ENCODE peak calls at places on chromosome 16, in five cellular contexts. C, O, Q, I and S are unnamed samples.
A peak's percentile ranks its signal among the peaks of the same experiment; 100 is the strongest.

GRCh38 chr16:46428108-46429061 is 192.8 kb downstream of the SHCBP1 start:
- DNase-seq in C (no peak), O (no peak), Q (peak; percentile 5), I (no peak), S (no peak)

GRCh38 chr16:80355335-80355734 is 185.5 kb upstream of the DYNLRB2 start:
- DNase-seq in C (no peak), O (no peak), Q (no peak), I (no peak), S (no peak)

GRCh38 chr16:47732806-47733150 is 271.6 kb downstream of the PHKB start:
- DNase-seq in C (no peak), O (peak; percentile 97), Q (no peak), I (no peak), S (peak; percentile 82)

GRCh38 chr16:89193021-89193575 is 7.2 kb downstream of the SLC22A31 start:
- DNase-seq in C (peak; percentile 26), O (no peak), Q (peak; percentile 19), I (peak; percentile 48), S (no peak)

GRCh38 chr16:89453662-89454321 is 36.6 kb downstream of the ANKRD11 start:
- DNase-seq in C (no peak), O (no peak), Q (peak; percentile 70), I (peak; percentile 42), S (no peak)

GRCh38 chr16:8572919-8573724 is 17.2 kb downstream of the TMEM114 start:
- DNase-seq in C (no peak), O (peak; percentile 51), Q (peak; percentile 36), I (no peak), S (peak; percentile 25)

GRCh38 chr16:4404247-4404966 is 12.0 kb downstream of the CORO7 start:
- DNase-seq in C (no peak), O (no peak), Q (peak; percentile 61), I (no peak), S (peak; percentile 26)

GRCh38 chr16:20897253-20897896 is 2.8 kb downstream of the DCUN1D3 start:
- DNase-seq in C (no peak), O (peak; percentile 63), Q (no peak), I (peak; percentile 56), S (peak; percentile 53)

GRCh38 chr16:30137897-30138296 is 14.9 kb upstream of the MAPK3 start:
- DNase-seq in C (no peak), O (no peak), Q (no peak), I (no peak), S (no peak)

GRCh38 chr16:337437-337836 is 15.1 kb downstream of the AXIN1 start:
- DNase-seq in C (no peak), O (no peak), Q (no peak), I (no peak), S (no peak)

GRCh38 chr16:1300664-1301476 is 8.6 kb upstream of the UBE2I start:
- DNase-seq in C (peak; percentile 58), O (peak; percentile 18), Q (peak; percentile 84), I (peak; percentile 70), S (peak; percentile 44)

GRCh38 chr16:27639588-27640276 is 89.8 kb downstream of the KATNIP start:
- DNase-seq in C (no peak), O (peak; percentile 67), Q (no peak), I (no peak), S (peak; percentile 9)

GRCh38 chr16:70380205-70380918 is 33.7 kb downstream of the DDX19A start:
- DNase-seq in C (peak; percentile 43), O (peak; percentile 66), Q (peak; percentile 47), I (peak; percentile 68), S (peak; percentile 82)

GRCh38 chr16:9102379-9102778 is 10.9 kb downstream of the HAPSTR1 start:
- DNase-seq in C (no peak), O (peak; percentile 79), Q (no peak), I (no peak), S (peak; percentile 87)

GRCh38 chr16:30953511-30954124 is 3.9 kb upstream of the SETD1A start:
- DNase-seq in C (peak; percentile 38), O (peak; percentile 67), Q (peak; percentile 67), I (peak; percentile 66), S (peak; percentile 56)

GRCh38 chr16:88681709-88682451 is 4.4 kb downstream of the SNAI3 start:
- DNase-seq in C (peak; percentile 54), O (no peak), Q (peak; percentile 36), I (no peak), S (no peak)

GRCh38 chr16:83409347-83409746 is 398.4 kb upstream of the HSBP1 start:
- DNase-seq in C (no peak), O (no peak), Q (no peak), I (no peak), S (no peak)

GRCh38 chr16:67105251-67105650 is 4.5 kb upstream of the PHAF1 start:
- DNase-seq in C (no peak), O (no peak), Q (no peak), I (no peak), S (no peak)

GRCh38 chr16:1262210-1262845 is 6.5 kb downstream of the TPSD1 start:
- DNase-seq in C (no peak), O (no peak), Q (no peak), I (no peak), S (no peak)

GRCh38 chr16:81703177-81704155 is 75.6 kb upstream of the PLCG2 start:
- DNase-seq in C (no peak), O (peak; percentile 87), Q (no peak), I (no peak), S (peak; percentile 88)

GRCh38 chr16:1532081-1532760 is 1.2 kb upstream of the TMEM204 start:
- DNase-seq in C (no peak), O (peak; percentile 14), Q (peak; percentile 52), I (peak; percentile 87), S (peak; percentile 3)

DNA sequence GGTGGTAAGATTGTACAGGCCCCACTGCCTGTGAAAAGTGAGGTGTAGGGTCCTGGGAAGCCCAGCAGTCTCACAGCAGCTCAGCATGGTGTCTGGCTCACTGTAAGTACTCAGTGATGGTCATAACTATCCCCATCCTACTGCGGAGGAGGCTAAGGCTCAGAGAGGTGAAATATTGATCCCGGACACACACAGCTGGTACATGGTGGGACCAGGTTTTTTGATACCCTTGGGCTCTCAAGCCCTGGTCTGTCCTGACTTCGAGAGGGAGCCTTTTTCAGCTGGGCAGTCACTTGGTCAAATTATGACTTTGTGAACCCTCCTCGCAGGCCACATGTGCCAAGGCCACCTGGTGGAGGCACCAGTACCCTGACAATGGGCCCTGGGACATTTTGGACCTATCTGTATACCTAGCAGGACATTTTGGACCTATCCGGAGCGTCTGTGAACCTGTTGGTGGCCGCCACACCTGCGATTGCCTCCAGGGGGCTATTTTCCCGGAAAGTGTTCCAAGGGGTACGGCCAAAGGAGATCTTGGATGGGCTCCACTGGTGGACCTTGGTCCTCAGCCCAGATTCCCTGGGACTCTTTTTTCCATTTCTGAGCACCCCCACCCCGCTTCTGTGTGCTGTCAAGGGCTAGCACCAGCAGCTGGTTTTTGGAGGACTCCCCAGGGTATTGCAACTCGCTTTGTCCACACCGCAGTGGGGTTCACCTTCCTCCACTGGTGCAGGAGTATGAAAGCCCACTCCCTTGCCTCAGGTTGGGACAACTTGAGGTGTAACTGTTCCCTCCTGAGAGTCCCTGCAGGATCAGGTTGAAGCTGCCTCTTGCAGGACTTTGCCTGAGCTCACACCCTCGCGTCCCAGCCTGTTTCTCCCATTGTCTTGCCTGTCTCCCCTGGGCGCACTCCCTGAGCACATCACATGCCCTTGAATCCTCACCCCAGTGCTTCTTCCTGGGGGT is 83.6 kb upstream of the NKD1 start:
- DNase-seq in C (no peak), O (no peak), Q (no peak), I (no peak), S (no peak)
- TF ChIP-seq CTCF in C (no peak), O (no peak), Q (no peak), I (no peak), S (peak; percentile 24)

GRCh38 chr16:56670640-56670934 is 973 bp downstream of the MT1H start:
- DNase-seq in C (no peak), O (no peak), Q (no peak), I (no peak), S (no peak)

GRCh38 chr16:56672761-56673536 is 3.3 kb downstream of the MT1H start:
- DNase-seq in C (no peak), O (peak; percentile 66), Q (no peak), I (no peak), S (no peak)

GRCh38 chr16:56669840-56670639 is 426 bp downstream of the MT1H start:
- DNase-seq in C (no peak), O (no peak), Q (no peak), I (no peak), S (no peak)

GRCh38 chr16:56673916-56674315 is 4.3 kb downstream of the MT1H start:
- DNase-seq in C (no peak), O (peak; percentile 46), Q (peak; percentile 68), I (no peak), S (peak; percentile 35)

DNA sequence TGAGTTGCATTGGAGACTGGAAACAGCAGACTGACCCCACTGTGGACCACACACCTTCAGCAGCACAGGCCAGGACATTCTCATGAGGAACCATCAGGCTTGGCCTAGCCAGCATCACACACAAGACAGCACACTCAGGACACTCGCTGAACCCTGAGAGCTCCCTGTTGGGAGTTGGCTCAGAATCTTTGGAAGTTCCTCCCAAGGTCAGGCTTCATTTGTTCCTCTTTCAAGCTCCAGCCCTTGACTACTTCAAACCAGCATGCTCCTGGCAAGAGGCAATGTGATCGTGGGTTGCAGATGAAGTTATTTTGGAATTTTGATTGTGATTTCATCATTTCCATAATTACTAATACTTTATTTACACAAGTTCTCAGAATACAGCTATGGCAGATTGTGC is 2.1 kb downstream of the MT1H start:
- DNase-seq in C (no peak), O (peak; percentile 64), Q (no peak), I (no peak), S (no peak)
- TF ChIP-seq CTCF in C (no peak), O (no peak), Q (no peak), I (no peak), S (no peak)

GRCh38 chr16:50354629-50355456 is 13.9 kb downstream of the BRD7 start:
- DNase-seq in C (no peak), O (peak; percentile 53), Q (no peak), I (no peak), S (no peak)
- TF ChIP-seq CTCF in C (peak; percentile 95), O (peak; percentile 57), Q (peak; percentile 62), I (peak; percentile 61), S (peak; percentile 86)

GRCh38 chr16:22188595-22189442 is 17.3 kb upstream of the EEF2K start:
- DNase-seq in C (peak; percentile 55), O (peak; percentile 96), Q (peak; percentile 83), I (peak; percentile 51), S (peak; percentile 82)

GRCh38 chr16:22184615-22184968 is 21.5 kb upstream of the EEF2K start:
- DNase-seq in C (no peak), O (no peak), Q (no peak), I (no peak), S (no peak)

GRCh38 chr16:22188267-22188594 is 17.8 kb upstream of the EEF2K start:
- DNase-seq in C (no peak), O (no peak), Q (no peak), I (no peak), S (no peak)

GRCh38 chr16:22183901-22184614 is 21.8 kb downstream of the SDR42E2 start:
- DNase-seq in C (no peak), O (no peak), Q (no peak), I (no peak), S (no peak)

GRCh38 chr16:22186517-22186916 is 19.6 kb upstream of the EEF2K start:
- DNase-seq in C (no peak), O (no peak), Q (no peak), I (no peak), S (no peak)
- TF ChIP-seq CTCF in C (no peak), O (peak; percentile 26), Q (no peak), I (no peak), S (peak; percentile 68)

GRCh38 chr16:15427648-15428239 is 6.6 kb upstream of the BMERB1 start:
- DNase-seq in C (peak; percentile 51), O (peak; percentile 90), Q (peak; percentile 87), I (peak; percentile 71), S (peak; percentile 71)
- TF ChIP-seq CTCF in C (peak; percentile 60), O (peak; percentile 75), Q (peak; percentile 72), I (peak; percentile 64), S (peak; percentile 86)

GRCh38 chr16:84614914-84615813 is 2.7 kb downstream of the COTL1 start:
- DNase-seq in C (no peak), O (no peak), Q (no peak), I (no peak), S (no peak)
- TF ChIP-seq CTCF in C (no peak), O (no peak), Q (no peak), I (no peak), S (no peak)